ENCODE peak calls at places on chromosomes 12 and 14, in six cellular contexts. One of them, this sample, is unnamed.

GRCh38 chr14:39025810-39026627 is 77.0 kb downstream of the SEC23A start:
- DNase-seq in heart right ventricle: no peak
- DNase-seq in upper lobe of right lung: no peak
- DNase-seq in fibroblast of the conjunctiva: no peak
- DNase-seq in CD8-positive, alpha-beta memory T cell: no peak
- DNase-seq in LoVo: no peak
- DNase-seq in this sample: no peak

GRCh38 chr12:87847147-87847546 is 182.1 kb downstream of the C12orf50 start:
- DNase-seq in fibroblast of the conjunctiva: no peak
- DNase-seq in LoVo: no peak
- DNase-seq in CD8-positive, alpha-beta memory T cell: no peak
- DNase-seq in heart right ventricle: no peak
- DNase-seq in upper lobe of right lung: no peak
- DNase-seq in this sample: no peak

GRCh38 chr12:131422744-131423143 is 288.1 kb upstream of the SFSWAP start:
- DNase-seq in upper lobe of right lung: no peak
- DNase-seq in LoVo: no peak
- DNase-seq in heart right ventricle: no peak
- DNase-seq in fibroblast of the conjunctiva: no peak
- DNase-seq in CD8-positive, alpha-beta memory T cell: no peak
- DNase-seq in this sample: no peak

GRCh38 chr12:131371580-131372475 is 339.1 kb upstream of the SFSWAP start:
- DNase-seq in fibroblast of the conjunctiva: no peak
- DNase-seq in heart right ventricle: peak
- DNase-seq in upper lobe of right lung: no peak
- DNase-seq in CD8-positive, alpha-beta memory T cell: no peak
- DNase-seq in LoVo: no peak
- DNase-seq in this sample: no peak

GRCh38 chr14:50668852-50669194 is 717 bp upstream of the SAV1 start:
- DNase-seq in heart right ventricle: no peak
- DNase-seq in fibroblast of the conjunctiva: no peak
- DNase-seq in upper lobe of right lung: no peak
- DNase-seq in LoVo: no peak
- DNase-seq in CD8-positive, alpha-beta memory T cell: no peak
- DNase-seq in this sample: no peak

GRCh38 chr12:9936597-9936996 is 4.4 kb upstream of the CLEC2A start:
- DNase-seq in fibroblast of the conjunctiva: peak
- DNase-seq in CD8-positive, alpha-beta memory T cell: no peak
- DNase-seq in heart right ventricle: no peak
- DNase-seq in upper lobe of right lung: no peak
- DNase-seq in LoVo: no peak
- DNase-seq in this sample: no peak

GRCh38 chr14:51792819-51793218 is 67.6 kb upstream of the GNG2 start:
- DNase-seq in heart right ventricle: no peak
- DNase-seq in LoVo: no peak
- DNase-seq in CD8-positive, alpha-beta memory T cell: no peak
- DNase-seq in fibroblast of the conjunctiva: peak
- DNase-seq in upper lobe of right lung: no peak
- DNase-seq in this sample: no peak

GRCh38 chr12:130649646-130650045 is 66.5 kb downstream of the RIMBP2 start:
- DNase-seq in heart right ventricle: no peak
- DNase-seq in CD8-positive, alpha-beta memory T cell: no peak
- DNase-seq in LoVo: no peak
- DNase-seq in fibroblast of the conjunctiva: no peak
- DNase-seq in upper lobe of right lung: no peak
- DNase-seq in this sample: peak

GRCh38 chr12:24544368-24544767 is 404.5 kb downstream of the BCAT1 start:
- DNase-seq in heart right ventricle: no peak
- DNase-seq in upper lobe of right lung: no peak
- DNase-seq in fibroblast of the conjunctiva: no peak
- DNase-seq in CD8-positive, alpha-beta memory T cell: no peak
- DNase-seq in LoVo: no peak
- DNase-seq in this sample: no peak

GRCh38 chr14:21213652-21214051 is 55.6 kb downstream of the HNRNPC start:
- DNase-seq in heart right ventricle: no peak
- DNase-seq in LoVo: no peak
- DNase-seq in CD8-positive, alpha-beta memory T cell: no peak
- DNase-seq in fibroblast of the conjunctiva: no peak
- DNase-seq in upper lobe of right lung: no peak
- DNase-seq in this sample: no peak

GRCh38 chr12:64221656-64222010 is 463 bp downstream of the KICS2 start:
- DNase-seq in heart right ventricle: peak
- DNase-seq in LoVo: peak
- DNase-seq in upper lobe of right lung: peak
- DNase-seq in fibroblast of the conjunctiva: peak
- DNase-seq in CD8-positive, alpha-beta memory T cell: no peak
- DNase-seq in this sample: peak

GRCh38 chr12:116426391-116427136 is 132.6 kb upstream of the MAP1LC3B2 start:
- DNase-seq in upper lobe of right lung: no peak
- DNase-seq in fibroblast of the conjunctiva: peak
- DNase-seq in LoVo: peak
- DNase-seq in CD8-positive, alpha-beta memory T cell: no peak
- DNase-seq in heart right ventricle: peak
- DNase-seq in this sample: peak

GRCh38 chr12:102528111-102528510 is 47.7 kb upstream of the IGF1 start:
- DNase-seq in fibroblast of the conjunctiva: no peak
- DNase-seq in CD8-positive, alpha-beta memory T cell: no peak
- DNase-seq in upper lobe of right lung: no peak
- DNase-seq in heart right ventricle: no peak
- DNase-seq in LoVo: no peak
- DNase-seq in this sample: no peak

GRCh38 chr14:101217972-101218371 is 314.4 kb upstream of the RTL1 start:
- DNase-seq in heart right ventricle: no peak
- DNase-seq in fibroblast of the conjunctiva: no peak
- DNase-seq in CD8-positive, alpha-beta memory T cell: no peak
- DNase-seq in LoVo: no peak
- DNase-seq in upper lobe of right lung: no peak
- DNase-seq in this sample: peak

GRCh38 chr14:74955229-74955999 is at the start of gene PGF:
- DNase-seq in heart right ventricle: peak
- DNase-seq in upper lobe of right lung: peak
- DNase-seq in fibroblast of the conjunctiva: no peak
- DNase-seq in LoVo: peak
- DNase-seq in CD8-positive, alpha-beta memory T cell: peak
- DNase-seq in this sample: peak

GRCh38 chr14:91299483-91300115 is 55.1 kb upstream of the GPR68 start:
- DNase-seq in CD8-positive, alpha-beta memory T cell: no peak
- DNase-seq in upper lobe of right lung: no peak
- DNase-seq in fibroblast of the conjunctiva: no peak
- DNase-seq in heart right ventricle: no peak
- DNase-seq in LoVo: no peak
- DNase-seq in this sample: peak

GRCh38 chr14:90649096-90649495 is 167.1 kb downstream of the TTC7B start:
- DNase-seq in upper lobe of right lung: no peak
- DNase-seq in CD8-positive, alpha-beta memory T cell: no peak
- DNase-seq in fibroblast of the conjunctiva: peak
- DNase-seq in heart right ventricle: no peak
- DNase-seq in LoVo: no peak
- DNase-seq in this sample: no peak

GRCh38 chr12:52201520-52201839 is 9.7 kb upstream of the KRT80 start:
- DNase-seq in CD8-positive, alpha-beta memory T cell: no peak
- DNase-seq in LoVo: no peak
- DNase-seq in heart right ventricle: no peak
- DNase-seq in upper lobe of right lung: peak
- DNase-seq in fibroblast of the conjunctiva: no peak
- DNase-seq in this sample: no peak